ENCODE peak calls at places on chromosomes 2 and 18, in eight cellular contexts. D is stromal cell of bone marrow; A is HCT116; X is mesenteric fat pad; W is tibial nerve; S is K562; G is fibroblast of mammary gland; Q is activated CD4-positive, alpha-beta T cell treated with anti-CD3 and anti-CD28 coated beads, Interleukin-2, amount 10 ng/mL, durations not matched to agents 7 days and 5 days. T is an unnamed sample.
A peak's percentile ranks its signal among the peaks of the same experiment; 100 is the strongest.

GRCh38 chr2:16308816-16309215 is 356.8 kb downstream of the CYRIA start:
- DNase-seq in D (no peak), A (no peak), X (no peak), W (no peak), S (no peak), G (no peak), Q (no peak), T (no peak)

GRCh38 chr2:122843503-122843902 is 1088.1 kb downstream of the TSN start:
- DNase-seq in D (no peak), A (no peak), X (no peak), W (no peak), S (no peak), G (no peak), Q (no peak), T (no peak)

GRCh38 chr2:45851576-45852304 is 200.3 kb downstream of the PRKCE start:
- DNase-seq in D (peak; percentile 67), A (no peak), X (no peak), W (no peak), S (no peak), G (peak; percentile 82), Q (no peak), T (no peak)

GRCh38 chr2:70684846-70685622 is 83.0 kb downstream of the ADD2 start:
- DNase-seq in D (no peak), A (no peak), X (peak; percentile 28), W (no peak), S (no peak), G (no peak), Q (no peak), T (no peak)

GRCh38 chr18:77320960-77321559 is 71.4 kb downstream of the GALR1 start:
- DNase-seq in D (no peak), A (no peak), X (no peak), W (no peak), S (no peak), G (no peak), Q (no peak), T (no peak)

GRCh38 chr2:119170504-119170903 is 12.0 kb upstream of the C1QL2 start:
- DNase-seq in D (no peak), A (no peak), X (no peak), W (no peak), S (no peak), G (no peak), Q (no peak), T (no peak)

GRCh38 chr2:12452211-12452610 is 264.5 kb upstream of the TRIB2 start:
- DNase-seq in D (no peak), A (no peak), X (no peak), W (no peak), S (no peak), G (peak; percentile 10), Q (no peak), T (no peak)

GRCh38 chr2:46095821-46096220 is 201.4 kb upstream of the EPAS1 start:
- DNase-seq in D (no peak), A (no peak), X (no peak), W (no peak), S (no peak), G (peak; percentile 59), Q (no peak), T (no peak)

GRCh38 chr2:216059233-216059834 is 22.3 kb downstream of the PECR start:
- DNase-seq in D (no peak), A (no peak), X (no peak), W (no peak), S (peak; percentile 23), G (no peak), Q (no peak), T (no peak)

GRCh38 chr18:2529154-2529553 is 42.2 kb downstream of the METTL4 start:
- DNase-seq in D (no peak), A (no peak), X (no peak), W (no peak), S (no peak), G (no peak), Q (no peak), T (no peak)

GRCh38 chr2:187003038-187003543 is 154.1 kb upstream of the ZSWIM2 start:
- DNase-seq in D (no peak), A (no peak), X (no peak), W (no peak), S (peak; percentile 57), G (no peak), Q (no peak), T (no peak)

GRCh38 chr18:10579079-10579867 is 53.4 kb downstream of the NAPG start:
- DNase-seq in D (peak; percentile 28), A (no peak), X (no peak), W (no peak), S (no peak), G (peak; percentile 30), Q (no peak), T (no peak)

GRCh38 chr2:125581561-125581960 is 1074.4 kb upstream of the GYPC start:
- DNase-seq in D (no peak), A (no peak), X (no peak), W (no peak), S (no peak), G (no peak), Q (no peak), T (no peak)

GRCh38 chr2:16051046-16051489 is 110.7 kb downstream of the MYCN start:
- DNase-seq in D (no peak), A (no peak), X (no peak), W (no peak), S (no peak), G (no peak), Q (no peak), T (no peak)

GRCh38 chr2:101823849-101824248 is 126.3 kb downstream of the MAP4K4 start:
- DNase-seq in D (no peak), A (no peak), X (no peak), W (no peak), S (no peak), G (peak; percentile 76), Q (no peak), T (no peak)

GRCh38 chr2:73004889-73005596 is 66.5 kb downstream of the SFXN5 start:
- DNase-seq in D (no peak), A (no peak), X (peak; percentile 53), W (no peak), S (no peak), G (no peak), Q (no peak), T (peak; percentile 21)

T was measured in activated effector memory CD4-positive, alpha-beta T cell treated with anti-CD3 and anti-CD28 coated beads, Interleukin-2, amount 50 U/mL, for 16 hours.